ENCODE peak calls at places on chromosomes 11 and 22, in four cellular contexts. One of them, this sample, is unnamed.

GRCh38 chr22:37545703-37546435 is 14.4 kb upstream of the CDC42EP1 start:
- DNase-seq in HepG2: peak; percentile 91
- DNase-seq in K562: peak; percentile 62
- DNase-seq in SK-N-SH: no peak
- DNase-seq in this sample: peak; percentile 92

GRCh38 chr11:64870176-64870892 is 8.1 kb downstream of the EHD1 start:
- DNase-seq in HepG2: peak; percentile 74
- DNase-seq in K562: peak; percentile 85
- DNase-seq in SK-N-SH: no peak
- DNase-seq in this sample: no peak

GRCh38 chr11:79396674-79397073 is 44.2 kb downstream of the TENM4 start:
- DNase-seq in HepG2: no peak
- DNase-seq in K562: no peak
- DNase-seq in SK-N-SH: no peak
- DNase-seq in this sample: no peak

GRCh38 chr11:74720596-74721478 is 10.4 kb downstream of the CHRDL2 start:
- DNase-seq in HepG2: no peak
- DNase-seq in K562: no peak
- DNase-seq in SK-N-SH: no peak
- DNase-seq in this sample: no peak

GRCh38 chr22:47564651-47565050 is 802.2 kb downstream of the TBC1D22A start:
- DNase-seq in HepG2: no peak
- DNase-seq in K562: peak; percentile 10
- DNase-seq in SK-N-SH: peak; percentile 62
- DNase-seq in this sample: no peak

GRCh38 chr22:37045958-37046357 is 5.6 kb upstream of the KCTD17 start:
- DNase-seq in HepG2: no peak
- DNase-seq in K562: peak; percentile 31
- DNase-seq in SK-N-SH: peak; percentile 64
- DNase-seq in this sample: no peak

GRCh38 chr11:109772846-109773400 is 320.3 kb upstream of the ZC3H12C start:
- DNase-seq in HepG2: no peak
- DNase-seq in K562: no peak
- DNase-seq in SK-N-SH: peak; percentile 33
- DNase-seq in this sample: no peak

GRCh38 chr11:88411265-88411664 is 73.7 kb upstream of the CTSC start:
- DNase-seq in HepG2: no peak
- DNase-seq in K562: no peak
- DNase-seq in SK-N-SH: no peak
- DNase-seq in this sample: no peak

GRCh38 chr11:117796456-117797428 is at the start of gene DSCAML1:
- DNase-seq in HepG2: no peak
- DNase-seq in K562: peak; percentile 38
- DNase-seq in SK-N-SH: peak; percentile 87
- DNase-seq in this sample: peak; percentile 66

GRCh38 chr22:26643368-26644100 is 13.9 kb upstream of the MIAT start:
- DNase-seq in HepG2: no peak
- DNase-seq in K562: no peak
- DNase-seq in SK-N-SH: no peak
- DNase-seq in this sample: no peak

GRCh38 chr22:47175761-47176359 is 413.4 kb downstream of the TBC1D22A start:
- DNase-seq in HepG2: no peak
- DNase-seq in K562: no peak
- DNase-seq in SK-N-SH: no peak
- DNase-seq in this sample: no peak

GRCh38 chr11:11993814-11994213 is 14.6 kb downstream of the DKK3 start:
- DNase-seq in HepG2: no peak
- DNase-seq in K562: no peak
- DNase-seq in SK-N-SH: peak; percentile 70
- DNase-seq in this sample: no peak

DNA sequence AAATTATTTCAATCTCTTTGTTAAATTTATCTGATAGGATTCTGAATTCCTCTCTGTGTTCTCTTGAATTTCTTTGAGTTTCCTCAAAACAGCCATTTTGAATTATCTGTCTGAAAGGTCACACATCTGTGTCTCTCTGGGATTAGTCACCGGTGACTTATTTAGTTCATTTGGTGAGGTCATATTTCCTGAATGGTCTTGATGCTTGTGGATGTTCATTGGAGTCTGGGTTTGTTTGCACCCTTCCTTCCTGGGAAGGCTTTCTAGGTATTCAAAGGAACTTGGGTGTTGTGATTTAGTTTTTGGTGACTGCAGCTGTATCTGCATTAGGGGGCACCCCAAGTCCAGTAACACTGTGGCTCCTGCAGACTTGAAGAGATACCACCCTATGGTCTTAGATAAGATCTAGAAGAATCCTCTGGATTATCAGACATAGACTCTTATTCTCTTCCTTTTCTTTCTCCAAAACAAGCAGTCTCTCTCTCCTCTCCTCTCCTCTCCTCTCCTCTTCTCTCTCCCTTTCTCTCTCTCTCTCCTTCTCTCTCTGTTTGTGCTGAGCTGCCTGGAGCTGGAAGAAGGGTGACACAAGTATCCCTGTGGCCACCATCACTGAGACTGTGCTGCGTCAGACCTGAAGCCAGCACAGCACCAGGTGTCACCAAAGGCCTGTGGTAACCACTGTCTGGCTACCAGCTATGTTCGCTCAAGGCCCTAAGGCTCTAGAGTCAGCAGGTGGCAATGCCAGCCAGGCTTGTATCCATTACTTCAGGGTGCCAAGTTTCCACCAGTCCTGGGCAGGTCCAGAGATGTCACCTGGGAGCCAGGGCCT is 3.3 kb upstream of the HEPN1 start:
- DNase-seq in HepG2: no peak
- DNase-seq in K562: no peak
- DNase-seq in SK-N-SH: no peak
- DNase-seq in this sample: no peak
- TF ChIP-seq FOXJ3 in HepG2: no peak
- TF ChIP-seq FOXJ3 in K562: no peak
- TF ChIP-seq FOXJ3 in SK-N-SH: no peak
- TF ChIP-seq FOXJ3 in this sample: no peak

DNA sequence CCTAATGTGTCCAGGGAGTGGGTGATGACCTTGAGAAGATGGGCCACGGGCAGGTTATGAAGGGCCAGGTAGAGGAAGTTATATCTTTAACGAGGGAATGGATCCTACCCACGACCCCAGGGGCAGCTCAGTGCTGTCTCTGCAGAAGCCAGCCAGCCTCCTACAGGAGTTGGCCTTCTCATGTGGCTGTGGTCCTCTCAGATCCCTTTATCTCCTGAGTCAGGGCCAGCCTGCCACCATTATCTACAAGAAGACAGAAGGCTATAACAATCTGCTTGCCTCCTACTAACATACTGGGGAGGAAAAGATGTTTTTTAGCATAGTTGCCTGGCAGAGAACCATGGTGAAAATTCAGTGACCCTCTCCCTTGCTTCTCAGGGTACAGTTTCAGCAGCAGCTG is 7.0 kb upstream of the YWHAH start:
- DNase-seq in HepG2: no peak
- DNase-seq in K562: peak; percentile 33
- DNase-seq in SK-N-SH: no peak
- DNase-seq in this sample: no peak
- TF ChIP-seq FOXJ3 in HepG2: no peak
- TF ChIP-seq FOXJ3 in K562: no peak
- TF ChIP-seq FOXJ3 in SK-N-SH: no peak
- TF ChIP-seq FOXJ3 in this sample: no peak

GRCh38 chr22:19916941-19917340 is 24.6 kb upstream of the COMT start:
- DNase-seq in HepG2: no peak
- DNase-seq in K562: no peak
- DNase-seq in SK-N-SH: no peak
- DNase-seq in this sample: no peak

GRCh38 chr22:19918332-19919106 is 23.1 kb upstream of the COMT start:
- DNase-seq in HepG2: no peak
- DNase-seq in K562: peak; percentile 84
- DNase-seq in SK-N-SH: no peak
- DNase-seq in this sample: no peak

GRCh38 chr22:19915287-19915954 is 26.2 kb upstream of the COMT start:
- DNase-seq in HepG2: no peak
- DNase-seq in K562: no peak
- DNase-seq in SK-N-SH: no peak
- DNase-seq in this sample: no peak

GRCh38 chr22:19916006-19916405 is 25.6 kb upstream of the COMT start:
- DNase-seq in HepG2: no peak
- DNase-seq in K562: no peak
- DNase-seq in SK-N-SH: no peak
- DNase-seq in this sample: no peak

GRCh38 chr22:19917389-19918138 is 24.0 kb upstream of the COMT start:
- DNase-seq in HepG2: no peak
- DNase-seq in K562: no peak
- DNase-seq in SK-N-SH: no peak
- DNase-seq in this sample: no peak
- TF ChIP-seq FOXJ3 in HepG2: no peak
- TF ChIP-seq FOXJ3 in K562: no peak
- TF ChIP-seq FOXJ3 in SK-N-SH: no peak
- TF ChIP-seq FOXJ3 in this sample: no peak

GRCh38 chr11:100788561-100788960 is 101.5 kb downstream of the ARHGAP42 start:
- DNase-seq in HepG2: no peak
- DNase-seq in K562: no peak
- DNase-seq in SK-N-SH: no peak
- DNase-seq in this sample: no peak

GRCh38 chr11:100791103-100791502 is 104.0 kb downstream of the ARHGAP42 start:
- DNase-seq in HepG2: no peak
- DNase-seq in K562: no peak
- DNase-seq in SK-N-SH: no peak
- DNase-seq in this sample: peak; percentile 43

GRCh38 chr11:100789500-100789899 is 102.4 kb downstream of the ARHGAP42 start:
- DNase-seq in HepG2: peak; percentile 12
- DNase-seq in K562: peak; percentile 17
- DNase-seq in SK-N-SH: no peak
- DNase-seq in this sample: no peak

GRCh38 chr11:100791873-100792272 is 104.8 kb downstream of the ARHGAP42 start:
- DNase-seq in HepG2: no peak
- DNase-seq in K562: no peak
- DNase-seq in SK-N-SH: no peak
- DNase-seq in this sample: no peak

GRCh38 chr11:100790073-100790472 is 103.0 kb downstream of the ARHGAP42 start:
- DNase-seq in HepG2: no peak
- DNase-seq in K562: no peak
- DNase-seq in SK-N-SH: no peak
- DNase-seq in this sample: no peak
- TF ChIP-seq FOXJ3 in HepG2: no peak
- TF ChIP-seq FOXJ3 in K562: no peak
- TF ChIP-seq FOXJ3 in SK-N-SH: no peak
- TF ChIP-seq FOXJ3 in this sample: no peak

GRCh38 chr22:43980579-43980978 is 25.3 kb downstream of the SAMM50 start:
- DNase-seq in HepG2: no peak
- DNase-seq in K562: no peak
- DNase-seq in SK-N-SH: no peak
- DNase-seq in this sample: no peak

GRCh38 chr22:43988116-43988817 is 33.0 kb downstream of the SAMM50 start:
- DNase-seq in HepG2: no peak
- DNase-seq in K562: no peak
- DNase-seq in SK-N-SH: no peak
- DNase-seq in this sample: no peak

GRCh38 chr22:43985532-43985931 is 30.3 kb downstream of the SAMM50 start:
- DNase-seq in HepG2: no peak
- DNase-seq in K562: peak; percentile 76
- DNase-seq in SK-N-SH: no peak
- DNase-seq in this sample: no peak

GRCh38 chr22:43980996-43981395 is 25.8 kb downstream of the SAMM50 start:
- DNase-seq in HepG2: no peak
- DNase-seq in K562: no peak
- DNase-seq in SK-N-SH: no peak
- DNase-seq in this sample: no peak

GRCh38 chr22:43983808-43984207 is 28.6 kb downstream of the SAMM50 start:
- DNase-seq in HepG2: no peak
- DNase-seq in K562: no peak
- DNase-seq in SK-N-SH: no peak
- DNase-seq in this sample: no peak
- TF ChIP-seq FOXJ3 in HepG2: no peak
- TF ChIP-seq FOXJ3 in K562: no peak
- TF ChIP-seq FOXJ3 in SK-N-SH: no peak
- TF ChIP-seq FOXJ3 in this sample: no peak

GRCh38 chr11:46348986-46349401 is 1.7 kb downstream of the DGKZ start:
- DNase-seq in HepG2: no peak
- DNase-seq in K562: no peak
- DNase-seq in SK-N-SH: no peak
- DNase-seq in this sample: no peak
- TF ChIP-seq FOXJ3 in HepG2: no peak
- TF ChIP-seq FOXJ3 in K562: no peak
- TF ChIP-seq FOXJ3 in SK-N-SH: no peak
- TF ChIP-seq FOXJ3 in this sample: no peak